ENCODE peak calls at places on chromosome 15, in six cellular contexts. P is left lung, E is psoas muscle, K is transverse colon, W is mammary epithelial cell, Z is keratinocyte. B is an unnamed sample.

GRCh38 chr15:31304736-31305365 is 21.8 kb upstream of the KLF13 start:
- DNase-seq in P (no peak), E (no peak), K (no peak), W (no peak), Z (no peak), B (peak; percentile 9)

GRCh38 chr15:96593735-96594134 is 263.2 kb downstream of the NR2F2 start:
- DNase-seq in P (no peak), E (no peak), K (no peak), W (no peak), Z (no peak), B (no peak)

GRCh38 chr15:36332896-36333295 is 246.5 kb upstream of the CDIN1 start:
- DNase-seq in P (no peak), E (no peak), K (no peak), W (no peak), Z (no peak), B (no peak)

GRCh38 chr15:60685346-60685937 is 206.5 kb upstream of the ICE2 start:
- DNase-seq in P (no peak), E (no peak), K (no peak), W (no peak), Z (no peak), B (peak; percentile 81)

GRCh38 chr15:44193651-44194396 is 1.2 kb downstream of the FRMD5 start:
- DNase-seq in P (no peak), E (no peak), K (no peak), W (peak; percentile 50), Z (no peak), B (peak; percentile 48)

GRCh38 chr15:34651962-34652725 is 68.7 kb upstream of the GOLGA8B start:
- DNase-seq in P (no peak), E (no peak), K (no peak), W (no peak), Z (no peak), B (no peak)

GRCh38 chr15:23372284-23372683 is 17.7 kb downstream of the GOLGA8S start:
- DNase-seq in P (no peak), E (no peak), K (no peak), W (no peak), Z (no peak), B (no peak)

GRCh38 chr15:32700501-32701150 is 17.2 kb upstream of the GREM1 start:
- DNase-seq in P (no peak), E (no peak), K (peak; percentile 62), W (no peak), Z (no peak), B (no peak)

GRCh38 chr15:70508561-70509281 is 254.6 kb downstream of the UACA start:
- DNase-seq in P (peak; percentile 54), E (no peak), K (no peak), W (peak; percentile 78), Z (no peak), B (no peak)

GRCh38 chr15:50066202-50066601 is 52.8 kb downstream of the ATP8B4 start:
- DNase-seq in P (no peak), E (no peak), K (no peak), W (peak; percentile 53), Z (no peak), B (no peak)

GRCh38 chr15:43370975-43371974 is at the start of the genes TUBGCP4 and ZSCAN29:
- DNase-seq in P (peak; percentile 97), E (peak; percentile 89), K (peak; percentile 81), W (peak; percentile 64), Z (peak; percentile 36), B (peak; percentile 84)

GRCh38 chr15:101201411-101202174 is 50.3 kb downstream of the CHSY1 start:
- DNase-seq in P (peak; percentile 87), E (peak; percentile 89), K (peak; percentile 67), W (peak; percentile 94), Z (peak; percentile 80), B (peak; percentile 91)

GRCh38 chr15:90407871-90408317 is 19.9 kb downstream of the IQGAP1 start:
- DNase-seq in P (no peak), E (no peak), K (no peak), W (no peak), Z (no peak), B (no peak)

GRCh38 chr15:72312605-72313447 is 7.1 kb downstream of the CELF6 start:
- DNase-seq in P (peak; percentile 80), E (peak; percentile 50), K (peak; percentile 57), W (peak; percentile 36), Z (no peak), B (peak; percentile 79)

GRCh38 chr15:64000183-64000710 is 46.0 kb downstream of the DAPK2 start:
- DNase-seq in P (no peak), E (no peak), K (no peak), W (peak; percentile 37), Z (no peak), B (no peak)

GRCh38 chr15:68781766-68782588 is 38.7 kb downstream of the ANP32A start:
- DNase-seq in P (peak; percentile 89), E (peak; percentile 52), K (no peak), W (no peak), Z (no peak), B (peak; percentile 27)

GRCh38 chr15:53671545-53671944 is 87.9 kb downstream of the WDR72 start:
- DNase-seq in P (no peak), E (no peak), K (no peak), W (no peak), Z (no peak), B (no peak)

GRCh38 chr15:45891766-45892165 is 256.9 kb downstream of the SQOR start:
- DNase-seq in P (no peak), E (no peak), K (peak; percentile 17), W (no peak), Z (no peak), B (no peak)

GRCh38 chr15:71802770-71803169 is 7.6 kb upstream of the NR2E3 start:
- DNase-seq in P (no peak), E (no peak), K (no peak), W (no peak), Z (no peak), B (peak; percentile 61)

GRCh38 chr15:55282284-55282833 is 7.3 kb downstream of the RAB27A start:
- DNase-seq in P (no peak), E (no peak), K (no peak), W (peak; percentile 76), Z (no peak), B (peak; percentile 70)

GRCh38 chr15:48363474-48363873 is 32.2 kb downstream of the DUT start:
- DNase-seq in P (no peak), E (no peak), K (no peak), W (no peak), Z (no peak), B (no peak)

GRCh38 chr15:100944237-100944875 is 25.2 kb downstream of the LRRK1 start:
- DNase-seq in P (no peak), E (no peak), K (no peak), W (no peak), Z (no peak), B (no peak)

GRCh38 chr15:68599560-68600071 is 20.8 kb downstream of the CORO2B start:
- DNase-seq in P (no peak), E (no peak), K (no peak), W (no peak), Z (no peak), B (peak; percentile 45)

GRCh38 chr15:100902436-100903190 is 16.5 kb upstream of the LRRK1 start:
- DNase-seq in P (peak; percentile 83), E (peak; percentile 80), K (peak; percentile 83), W (peak; percentile 92), Z (peak; percentile 28), B (peak; percentile 83)

GRCh38 chr15:26864664-26865191 is 2.1 kb upstream of the GABRA5 start:
- DNase-seq in P (no peak), E (no peak), K (no peak), W (peak; percentile 5), Z (no peak), B (peak; percentile 55)

GRCh38 chr15:31268911-31269784 is 57.5 kb upstream of the KLF13 start:
- DNase-seq in P (no peak), E (no peak), K (peak; percentile 46), W (no peak), Z (no peak), B (peak; percentile 2)

DNA sequence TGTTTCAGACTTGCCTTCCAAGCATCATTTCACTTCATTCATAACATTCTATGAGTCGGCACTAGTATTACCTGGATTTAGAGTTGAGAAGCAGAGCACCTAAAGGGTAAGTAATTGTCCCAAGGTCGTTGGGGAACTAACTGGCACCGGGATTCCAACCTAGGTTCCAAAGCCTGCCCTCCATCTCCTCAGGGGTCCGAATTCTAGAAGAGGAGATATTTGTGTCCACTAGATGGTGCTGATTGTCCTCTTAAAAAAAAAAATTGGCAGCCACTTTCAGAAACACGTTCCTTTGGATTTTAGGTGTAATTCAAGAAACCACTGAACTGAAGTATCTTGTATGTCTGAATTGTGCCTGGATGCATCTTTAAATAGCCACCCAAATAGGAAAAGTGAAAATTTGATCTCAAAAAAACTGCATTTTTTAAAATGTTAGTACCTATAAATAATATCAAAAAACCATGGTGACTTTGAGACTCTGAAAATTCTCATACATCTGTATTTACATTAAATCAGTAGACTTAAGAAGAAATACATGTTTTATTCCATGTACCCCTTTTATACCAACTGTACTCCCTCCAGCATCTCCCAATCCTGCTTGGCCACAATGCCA is 3.9 kb upstream of the FSIP1 start:
- DNase-seq in P (no peak), E (no peak), K (no peak), W (peak; percentile 42), Z (no peak), B (no peak)
- H3K27ac ChIP-seq in P (no peak overlapping the region), E (no peak overlapping the region), K (no peak overlapping the region), W (no peak overlapping the region), Z (no peak overlapping the region), B (no peak overlapping the region)

GRCh38 chr15:94135748-94136147 is 95.6 kb upstream of the MCTP2 start:
- DNase-seq in P (no peak), E (no peak), K (no peak), W (no peak), Z (no peak), B (no peak)
- TF ChIP-seq CTCF in P (no peak), E (no peak), K (no peak), W (peak; percentile 36), Z (peak; percentile 30), B (no peak)

DNA sequence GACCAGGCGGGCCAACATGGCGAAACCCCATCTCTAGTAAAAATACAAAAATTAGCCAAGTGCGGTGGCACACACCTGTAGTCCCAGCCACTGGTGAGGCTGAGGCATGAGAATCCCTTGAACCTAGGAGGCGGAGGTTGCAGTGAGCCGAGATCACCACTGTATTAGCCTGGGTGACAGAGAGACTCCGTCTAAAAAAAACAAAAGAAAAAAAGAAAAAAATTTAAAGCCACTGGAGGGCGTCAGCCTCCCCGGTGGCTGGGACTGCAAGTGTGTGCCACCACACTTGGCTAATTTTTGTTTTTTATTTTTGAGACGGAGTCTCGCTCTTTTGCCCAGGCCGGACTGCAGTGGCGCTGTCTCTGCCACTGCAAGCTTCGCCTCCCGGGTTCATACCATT is 7.9 kb downstream of the RTF1 start:
- DNase-seq in P (no peak), E (no peak), K (no peak), W (no peak), Z (no peak), B (no peak)
- H3K4me1 ChIP-seq in P (peaks cover 8% of the 10 kb centered on the region), E (peaks cover 5% of the 10 kb centered on the region), K (peaks cover 18% of the 10 kb centered on the region), W (no peaks in the 10 kb centered on the region), Z (no peaks in the 10 kb centered on the region), B (peaks cover 10% of the 10 kb centered on the region)

DNA sequence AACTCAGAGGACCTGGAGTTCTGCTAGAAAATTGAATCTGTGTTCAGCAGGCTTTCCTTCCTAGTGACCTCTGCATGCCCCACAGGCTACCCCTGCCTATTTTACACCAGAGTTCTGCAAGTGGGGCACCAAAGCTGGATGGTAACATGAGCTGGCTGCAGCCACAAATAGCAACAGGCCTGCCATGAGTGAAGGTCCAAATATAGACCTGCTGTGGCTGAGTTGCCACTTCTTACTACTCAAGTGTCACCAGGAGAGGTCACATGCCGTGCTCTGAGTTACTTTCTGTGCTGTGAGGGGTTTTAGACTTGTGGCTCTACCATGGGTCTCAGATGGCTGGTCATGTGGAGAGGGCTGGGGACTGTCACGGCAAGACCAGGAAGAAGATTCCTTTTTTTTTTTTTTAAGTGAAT is at the start of gene FSD2:
- DNase-seq in P (no peak), E (peak; percentile 67), K (peak; percentile 11), W (no peak), Z (no peak), B (no peak)
- H3K27ac ChIP-seq in P (peak within 1 kb of the TSS; percentile 23), E (peak within 1 kb of the TSS; percentile 100), K (no peak within 1 kb of the TSS), W (no peak within 1 kb of the TSS), Z (no peak within 1 kb of the TSS), B (no peak within 1 kb of the TSS)

B was measured in testis.